ENCODE peak calls at places on chromosomes 4 and X, in nine cellular contexts. P is HS-5; V is sciatic nerve; N is GM13977; I is psoas muscle; S is HFF-Myc; M is activated T-helper 1 cell treated with anti-CD3 and anti-CD28 coated beads, Interleukin-2, amount 50 U/mL, for 16 hours; E is AG10803; B is pancreas. U is an unnamed sample.

GRCh38 chrX:30935985-30936384 is 46.9 kb upstream of the TAB3 start:
- DNase-seq in V (no peak), I (no peak), M (no peak), S (no peak), N (no peak), B (peak; percentile 16), E (peak; percentile 16), P (peak; percentile 0), U (no peak)

GRCh38 chrX:34624416-34624815 is 32.7 kb downstream of the TMEM47 start:
- DNase-seq in N (no peak), P (no peak), V (no peak), B (no peak), E (no peak), S (no peak), I (no peak), M (no peak), U (no peak)

GRCh38 chrX:41384041-41384705 is 50.2 kb downstream of the DDX3X start:
- DNase-seq in N (no peak), I (peak; percentile 49), P (peak; percentile 34), S (peak; percentile 17), V (peak; percentile 65), B (peak; percentile 49), E (peak; percentile 71), M (peak; percentile 9), U (peak; percentile 77)

GRCh38 chr4:140755811-140756291 is 334 bp downstream of the TBC1D9 start:
- DNase-seq in E (peak; percentile 54), B (peak; percentile 62), V (peak; percentile 67), S (no peak), I (peak; percentile 50), N (peak; percentile 63), P (no peak), M (no peak), U (peak; percentile 66)

GRCh38 chr4:175971393-175972179 is 94.1 kb upstream of the WDR17 start:
- DNase-seq in I (no peak), V (no peak), B (no peak), E (no peak), P (no peak), N (no peak), S (no peak), M (no peak), U (no peak)

GRCh38 chr4:125734504-125734903 is 419.7 kb downstream of the FAT4 start:
- DNase-seq in B (no peak), V (no peak), I (no peak), N (no peak), M (no peak), P (no peak), S (no peak), E (no peak), U (no peak)

GRCh38 chr4:142194905-142195304 is 558.5 kb downstream of the IL15 start:
- DNase-seq in P (no peak), S (no peak), N (no peak), B (no peak), M (no peak), V (no peak), E (peak; percentile 23), I (no peak), U (no peak)

GRCh38 chr4:100356172-100356571 is 161.7 kb downstream of the EMCN start:
- DNase-seq in S (no peak), M (no peak), I (no peak), E (no peak), N (no peak), V (no peak), B (no peak), P (no peak), U (no peak)

GRCh38 chrX:135688137-135688536 is 25.3 kb upstream of the CT45A1 start:
- DNase-seq in M (no peak), E (no peak), V (no peak), S (no peak), N (no peak), P (no peak), B (no peak), I (no peak), U (no peak)

GRCh38 chrX:44667771-44668170 is 125.1 kb upstream of the FUNDC1 start:
- DNase-seq in N (no peak), B (no peak), V (no peak), S (no peak), P (no peak), M (no peak), I (no peak), E (no peak), U (no peak)

GRCh38 chr4:139559095-139559490 is 3.1 kb upstream of the SETD7 start:
- DNase-seq in V (no peak), M (no peak), S (no peak), B (peak; percentile 51), E (no peak), N (no peak), P (no peak), I (no peak), U (no peak)

GRCh38 chr4:104860227-104861123 is 286.2 kb upstream of the TET2 start:
- DNase-seq in I (no peak), N (peak; percentile 68), B (peak; percentile 66), E (peak; percentile 59), P (peak; percentile 56), M (no peak), V (peak; percentile 66), S (peak; percentile 24), U (peak; percentile 38)

GRCh38 chr4:26936284-26937065 is 75.8 kb downstream of the STIM2 start:
- DNase-seq in S (no peak), M (no peak), N (no peak), I (no peak), E (no peak), V (no peak), P (no peak), B (peak; percentile 12), U (no peak)

GRCh38 chr4:109648266-109648996 is 54.8 kb downstream of the CASP6 start:
- DNase-seq in S (no peak), M (no peak), E (no peak), P (no peak), V (no peak), B (no peak), N (peak; percentile 38), I (no peak), U (no peak)

GRCh38 chr4:91057871-91058270 is 930.7 kb downstream of the CCSER1 start:
- DNase-seq in P (no peak), E (no peak), B (no peak), V (no peak), I (no peak), S (no peak), M (no peak), N (no peak), U (no peak)

GRCh38 chr4:182752158-182752910 is 164.9 kb downstream of the DCTD start:
- DNase-seq in E (peak; percentile 92), B (no peak), N (no peak), S (peak; percentile 27), I (no peak), M (no peak), V (no peak), P (peak; percentile 64), U (no peak)

GRCh38 chr4:99462875-99463464 is 27.8 kb upstream of the ADH7 start:
- DNase-seq in V (no peak), N (peak; percentile 53), B (peak; percentile 66), E (peak; percentile 73), P (peak; percentile 32), M (no peak), I (peak; percentile 27), S (peak; percentile 44), U (peak; percentile 47)

GRCh38 chr4:157713342-157713741 is 459.5 kb downstream of the GASK1B start:
- DNase-seq in I (no peak), E (no peak), N (no peak), V (no peak), B (no peak), M (no peak), S (no peak), P (no peak), U (no peak)

GRCh38 chrX:24479924-24480722 is 15.0 kb downstream of the PDK3 start:
- DNase-seq in N (peak; percentile 54), E (no peak), S (no peak), P (no peak), B (no peak), V (no peak), M (peak; percentile 20), I (no peak), U (peak; percentile 75)

GRCh38 chr4:7487464-7487863 is 52.7 kb upstream of the PSAPL1 start:
- DNase-seq in B (no peak), M (no peak), I (no peak), V (no peak), S (no peak), N (no peak), P (no peak), E (no peak), U (no peak)